ENCODE peak calls at places on chromosomes 12 and 14, in seven cellular contexts. L is heart left ventricle, E is A549, O is breast epithelium, A is HepG2, R is vagina, J is tibial nerve. G is an unnamed sample.
A peak's percentile ranks its signal among the peaks of the same experiment; 100 is the strongest.

GRCh38 chr12:113449299-113449698 is 22.4 kb downstream of the LHX5 start:
- DNase-seq in A (no peak), O (no peak), J (no peak), E (no peak), L (no peak), R (no peak), G (no peak)

GRCh38 chr12:49750994-49751393 is 9.6 kb downstream of the TMBIM6 start:
- DNase-seq in R (no peak), L (no peak), E (no peak), J (no peak), A (no peak), O (no peak), G (no peak)

GRCh38 chr14:72739446-72740405 is 154.2 kb downstream of the DPF3 start:
- DNase-seq in R (peak; percentile 47), J (no peak), A (no peak), O (no peak), L (peak; percentile 7), E (no peak), G (no peak)

GRCh38 chr12:46628176-46628575 is 197.6 kb downstream of the SLC38A4 start:
- DNase-seq in A (no peak), O (no peak), L (no peak), J (no peak), R (no peak), E (no peak), G (no peak)

GRCh38 chr12:91704446-91704845 is 441.2 kb downstream of the BTG1 start:
- DNase-seq in L (no peak), O (no peak), J (no peak), A (no peak), E (no peak), R (no peak), G (no peak)

GRCh38 chr12:101963703-101964102 is 86.3 kb downstream of the DRAM1 start:
- DNase-seq in O (no peak), L (no peak), A (no peak), R (no peak), E (no peak), J (no peak), G (no peak)

GRCh38 chr12:99722690-99723486 is 75.3 kb downstream of the GARIN6 start:
- DNase-seq in E (no peak), O (no peak), R (no peak), L (no peak), A (no peak), J (no peak), G (no peak)

GRCh38 chr12:111220363-111220762 is 148.5 kb downstream of the PHETA1 start:
- DNase-seq in A (no peak), L (no peak), O (no peak), R (no peak), J (no peak), E (no peak), G (no peak)

GRCh38 chr12:121214171-121214777 is 4.3 kb downstream of the P2RX4 start:
- DNase-seq in A (no peak), J (no peak), R (no peak), L (no peak), E (no peak), O (no peak), G (no peak)

GRCh38 chr12:103181366-103182152 is 224.1 kb downstream of the ASCL1 start:
- DNase-seq in R (no peak), E (no peak), J (no peak), L (no peak), O (no peak), A (no peak), G (no peak)

GRCh38 chr14:92633724-92634123 is 114.7 kb downstream of the LGMN start:
- DNase-seq in R (no peak), J (no peak), O (no peak), E (no peak), A (no peak), L (no peak), G (no peak)

GRCh38 chr14:67477926-67478915 is 10.3 kb downstream of the TMEM229B start:
- DNase-seq in O (no peak), J (no peak), R (no peak), A (no peak), E (no peak), L (no peak), G (peak; percentile 29)

GRCh38 chr14:81315344-81315743 is 84.8 kb downstream of the STON2 start:
- DNase-seq in L (no peak), A (no peak), E (no peak), R (no peak), O (no peak), J (no peak), G (no peak)

GRCh38 chr14:57486767-57487379 is 6.8 kb downstream of the CCDC198 start:
- DNase-seq in R (no peak), A (peak; percentile 41), L (no peak), O (no peak), E (no peak), J (peak; percentile 8), G (no peak)

GRCh38 chr12:97837401-97837800 is 374.8 kb downstream of the RMST start:
- DNase-seq in R (no peak), E (no peak), A (no peak), J (peak; percentile 32), O (peak; percentile 66), L (no peak), G (no peak)

GRCh38 chr12:65121049-65121955 is at the start of gene WIF1:
- DNase-seq in O (peak; percentile 25), A (no peak), E (no peak), L (peak; percentile 19), J (no peak), R (no peak), G (peak; percentile 84)

GRCh38 chr14:35821546-35822411 is 4.4 kb upstream of the BRMS1L start:
- DNase-seq in R (no peak), A (peak; percentile 83), J (no peak), L (no peak), E (peak; percentile 50), O (no peak), G (no peak)

GRCh38 chr12:738712-739111 is 13.7 kb upstream of the WNK1 start:
- DNase-seq in O (no peak), J (no peak), L (no peak), A (no peak), R (no peak), E (no peak), G (no peak)

GRCh38 chr12:32233568-32233967 is 126.9 kb downstream of the BICD1 start:
- DNase-seq in J (no peak), L (no peak), O (no peak), R (no peak), E (no peak), A (no peak), G (no peak)

GRCh38 chr14:53495846-53496343 is 342.8 kb upstream of the DDHD1 start:
- DNase-seq in R (no peak), O (no peak), A (no peak), E (no peak), J (no peak), L (no peak), G (no peak)

GRCh38 chr14:54291491-54292191 is 105.2 kb upstream of the CDKN3 start:
- DNase-seq in O (no peak), R (no peak), A (peak; percentile 98), E (no peak), J (no peak), L (peak; percentile 25), G (no peak)

GRCh38 chr14:70005281-70005805 is 126.1 kb downstream of the SMOC1 start:
- DNase-seq in R (no peak), O (no peak), E (no peak), L (no peak), J (no peak), A (peak; percentile 98), G (no peak)

GRCh38 chr12:52530905-52531304 is 10.7 kb upstream of the KRT5 start:
- DNase-seq in R (no peak), L (no peak), A (no peak), J (no peak), E (no peak), O (no peak), G (peak; percentile 51)

GRCh38 chr12:92582466-92582865 is 120.3 kb upstream of the PLEKHG7 start:
- DNase-seq in L (no peak), R (no peak), J (no peak), E (no peak), A (no peak), O (no peak), G (no peak)

GRCh38 chr12:65649126-65649525 is 175.2 kb upstream of the HMGA2 start:
- DNase-seq in A (no peak), E (peak; percentile 72), L (no peak), J (peak; percentile 20), O (peak; percentile 22), R (no peak), G (no peak)

GRCh38 chr12:104485651-104486341 is 29.0 kb downstream of the CHST11 start:
- DNase-seq in E (no peak), J (no peak), A (no peak), O (no peak), L (no peak), R (no peak), G (no peak)

GRCh38 chr12:107328442-107329133 is 235.2 kb upstream of the CRY1 start:
- DNase-seq in J (no peak), A (no peak), O (no peak), R (no peak), E (peak; percentile 31), L (no peak), G (no peak)

DNA sequence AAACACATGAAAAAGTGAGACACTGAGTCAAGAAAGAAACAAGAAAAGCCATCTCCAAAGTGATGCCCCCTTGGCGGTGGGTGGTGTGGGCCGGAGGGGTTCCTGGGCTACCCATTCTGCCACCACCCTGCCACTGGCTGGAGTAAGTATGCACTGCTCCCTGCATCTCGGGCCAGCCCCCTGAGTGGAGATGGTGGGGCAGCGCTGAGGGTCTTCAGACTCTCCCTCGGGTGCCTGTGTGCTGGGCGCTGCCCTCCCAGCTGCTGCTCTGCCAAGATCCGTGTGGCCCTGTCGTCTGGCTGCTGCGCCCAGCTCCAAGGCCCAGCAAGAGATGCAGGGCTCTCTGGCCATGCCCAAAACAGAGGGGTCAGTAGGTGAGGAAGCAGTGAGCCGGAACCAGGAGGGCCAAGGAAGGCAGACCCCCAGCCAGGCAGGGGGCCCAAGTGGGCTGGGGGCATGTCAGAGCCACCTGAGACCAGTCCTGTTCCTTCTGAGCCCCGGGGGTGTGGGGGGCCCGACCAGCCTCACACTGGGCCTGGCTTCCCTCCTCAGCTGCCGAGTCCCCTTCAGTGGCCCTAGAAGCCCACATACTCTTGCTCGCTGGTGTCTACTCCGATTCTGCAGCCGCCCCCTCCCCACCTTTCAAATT is 5.2 kb downstream of the GPR132 start:
- DNase-seq in L (no peak), A (no peak), J (no peak), R (no peak), E (no peak), O (no peak), G (peak; percentile 82)
- H3K4me3 ChIP-seq in L (no peak overlapping the region), A (no peak overlapping the region), J (no peak overlapping the region), R (no peak overlapping the region), E (no peak overlapping the region), O (no peak overlapping the region), G (peak overlapping the region; percentile 42)

GRCh38 chr12:12665194-12665593 is 30.8 kb downstream of the GPR19 start:
- DNase-seq in A (no peak), L (no peak), O (no peak), R (no peak), J (no peak), E (no peak), G (no peak)
- TF ChIP-seq CTCF in A (no peak), L (no peak), O (no peak), R (no peak), J (no peak), E (no peak), G (no peak)

GRCh38 chr14:68807148-68807600 is 14.3 kb upstream of the ZFP36L1 start:
- DNase-seq in R (peak; percentile 86), A (peak; percentile 58), E (no peak), O (peak; percentile 57), L (peak; percentile 49), J (peak; percentile 52), G (peak; percentile 84)
- TF ChIP-seq POLR2A in R (no peak), A (no peak), E (no peak), O (no peak), L (no peak), J (no peak), G (no peak)

GRCh38 chr12:116455540-116456306 is 103.5 kb upstream of the MAP1LC3B2 start:
- DNase-seq in J (peak; percentile 91), E (peak; percentile 67), L (peak; percentile 82), R (peak; percentile 97), A (no peak), O (peak; percentile 93), G (peak; percentile 24)
- H3K4me3 ChIP-seq in J (no peak overlapping the region), E (no peak overlapping the region), L (no peak overlapping the region), R (peak overlapping the region; percentile 8), A (no peak overlapping the region), O (peak overlapping the region; percentile 12), G (no peak overlapping the region)

G was measured in spleen.